ENCODE peak calls at places on chromosomes 5 and 9, in ten cellular contexts. One of them, this sample, is unnamed.

GRCh38 chr5:92605591-92605990 is 975.4 kb downstream of the NR2F1-AS1 start:
- DNase-seq in Peyer's patch: no peak
- DNase-seq in H9: no peak
- DNase-seq in breast epithelium: no peak
- DNase-seq in CD4-positive, alpha-beta T cell: no peak
- DNase-seq in fibroblast of lung: no peak
- DNase-seq in nephron progenitor cell: no peak
- DNase-seq in choroid plexus epithelial cell: no peak
- DNase-seq in GM12865: no peak
- DNase-seq in A673: peak
- DNase-seq in this sample: no peak

GRCh38 chr9:33436445-33436844 is 10.9 kb downstream of the AQP3 start:
- DNase-seq in H9: no peak
- DNase-seq in A673: no peak
- DNase-seq in GM12865: no peak
- DNase-seq in CD4-positive, alpha-beta T cell: no peak
- DNase-seq in breast epithelium: no peak
- DNase-seq in Peyer's patch: no peak
- DNase-seq in fibroblast of lung: no peak
- DNase-seq in choroid plexus epithelial cell: no peak
- DNase-seq in nephron progenitor cell: no peak
- DNase-seq in this sample: no peak

GRCh38 chr9:86648156-86648827 is 294.1 kb upstream of the TUT7 start:
- DNase-seq in nephron progenitor cell: no peak
- DNase-seq in choroid plexus epithelial cell: no peak
- DNase-seq in fibroblast of lung: no peak
- DNase-seq in CD4-positive, alpha-beta T cell: no peak
- DNase-seq in GM12865: no peak
- DNase-seq in H9: no peak
- DNase-seq in A673: peak
- DNase-seq in breast epithelium: no peak
- DNase-seq in Peyer's patch: no peak
- DNase-seq in this sample: no peak

GRCh38 chr5:134003957-134004625 is 684 bp downstream of the VDAC1 start:
- DNase-seq in GM12865: peak
- DNase-seq in nephron progenitor cell: peak
- DNase-seq in A673: peak
- DNase-seq in CD4-positive, alpha-beta T cell: no peak
- DNase-seq in breast epithelium: peak
- DNase-seq in H9: no peak
- DNase-seq in fibroblast of lung: peak
- DNase-seq in Peyer's patch: peak
- DNase-seq in choroid plexus epithelial cell: peak
- DNase-seq in this sample: no peak

GRCh38 chr9:121889990-121890563 is 203.0 kb downstream of the TTLL11 start:
- DNase-seq in H9: no peak
- DNase-seq in nephron progenitor cell: no peak
- DNase-seq in choroid plexus epithelial cell: peak
- DNase-seq in GM12865: no peak
- DNase-seq in Peyer's patch: no peak
- DNase-seq in breast epithelium: no peak
- DNase-seq in A673: no peak
- DNase-seq in fibroblast of lung: peak
- DNase-seq in CD4-positive, alpha-beta T cell: no peak
- DNase-seq in this sample: no peak

GRCh38 chr9:120210301-120210700 is 369.7 kb downstream of the CDK5RAP2 start:
- DNase-seq in choroid plexus epithelial cell: no peak
- DNase-seq in fibroblast of lung: no peak
- DNase-seq in CD4-positive, alpha-beta T cell: no peak
- DNase-seq in nephron progenitor cell: no peak
- DNase-seq in Peyer's patch: no peak
- DNase-seq in A673: no peak
- DNase-seq in H9: no peak
- DNase-seq in breast epithelium: no peak
- DNase-seq in GM12865: no peak
- DNase-seq in this sample: no peak

GRCh38 chr5:78597858-78598415 is 50.6 kb downstream of the LHFPL2 start:
- DNase-seq in Peyer's patch: no peak
- DNase-seq in breast epithelium: no peak
- DNase-seq in choroid plexus epithelial cell: peak
- DNase-seq in H9: no peak
- DNase-seq in nephron progenitor cell: no peak
- DNase-seq in fibroblast of lung: peak
- DNase-seq in A673: peak
- DNase-seq in GM12865: no peak
- DNase-seq in CD4-positive, alpha-beta T cell: no peak
- DNase-seq in this sample: no peak

GRCh38 chr5:36657563-36657995 is 51.2 kb downstream of the SLC1A3 start:
- DNase-seq in A673: peak
- DNase-seq in Peyer's patch: no peak
- DNase-seq in GM12865: no peak
- DNase-seq in nephron progenitor cell: no peak
- DNase-seq in fibroblast of lung: peak
- DNase-seq in H9: no peak
- DNase-seq in CD4-positive, alpha-beta T cell: no peak
- DNase-seq in choroid plexus epithelial cell: peak
- DNase-seq in breast epithelium: peak
- DNase-seq in this sample: no peak

GRCh38 chr5:90055831-90056328 is 353.7 kb downstream of the CETN3 start:
- DNase-seq in nephron progenitor cell: no peak
- DNase-seq in Peyer's patch: no peak
- DNase-seq in H9: no peak
- DNase-seq in GM12865: no peak
- DNase-seq in fibroblast of lung: peak
- DNase-seq in CD4-positive, alpha-beta T cell: no peak
- DNase-seq in A673: no peak
- DNase-seq in choroid plexus epithelial cell: peak
- DNase-seq in breast epithelium: no peak
- DNase-seq in this sample: no peak

GRCh38 chr5:142699105-142699720 is 13.3 kb upstream of the FGF1 start:
- DNase-seq in H9: peak
- DNase-seq in GM12865: peak
- DNase-seq in Peyer's patch: peak
- DNase-seq in choroid plexus epithelial cell: peak
- DNase-seq in CD4-positive, alpha-beta T cell: peak
- DNase-seq in breast epithelium: peak
- DNase-seq in A673: peak
- DNase-seq in nephron progenitor cell: peak
- DNase-seq in fibroblast of lung: peak
- DNase-seq in this sample: peak

GRCh38 chr5:55437452-55437851 is 97.3 kb downstream of the PLPP1 start:
- DNase-seq in Peyer's patch: no peak
- DNase-seq in breast epithelium: no peak
- DNase-seq in CD4-positive, alpha-beta T cell: no peak
- DNase-seq in nephron progenitor cell: no peak
- DNase-seq in H9: no peak
- DNase-seq in GM12865: no peak
- DNase-seq in A673: no peak
- DNase-seq in choroid plexus epithelial cell: no peak
- DNase-seq in fibroblast of lung: no peak
- DNase-seq in this sample: no peak

GRCh38 chr5:102583663-102584062 is 84.9 kb upstream of the SLCO6A1 start:
- DNase-seq in A673: peak
- DNase-seq in Peyer's patch: no peak
- DNase-seq in nephron progenitor cell: no peak
- DNase-seq in choroid plexus epithelial cell: peak
- DNase-seq in CD4-positive, alpha-beta T cell: no peak
- DNase-seq in breast epithelium: no peak
- DNase-seq in GM12865: peak
- DNase-seq in fibroblast of lung: no peak
- DNase-seq in H9: no peak
- DNase-seq in this sample: no peak

GRCh38 chr9:79573697-79573976 is 1.9 kb downstream of the TLE4 start:
- DNase-seq in H9: no peak
- DNase-seq in breast epithelium: no peak
- DNase-seq in nephron progenitor cell: no peak
- DNase-seq in Peyer's patch: no peak
- DNase-seq in GM12865: no peak
- DNase-seq in CD4-positive, alpha-beta T cell: no peak
- DNase-seq in choroid plexus epithelial cell: no peak
- DNase-seq in fibroblast of lung: no peak
- DNase-seq in A673: no peak
- DNase-seq in this sample: no peak

GRCh38 chr5:153496835-153497234 is 6.4 kb downstream of the GRIA1 start:
- DNase-seq in choroid plexus epithelial cell: peak
- DNase-seq in Peyer's patch: no peak
- DNase-seq in breast epithelium: no peak
- DNase-seq in CD4-positive, alpha-beta T cell: no peak
- DNase-seq in A673: peak
- DNase-seq in fibroblast of lung: peak
- DNase-seq in GM12865: peak
- DNase-seq in nephron progenitor cell: no peak
- DNase-seq in H9: no peak
- DNase-seq in this sample: no peak

GRCh38 chr5:179679014-179679674 is 1.7 kb downstream of the CBY3 start:
- DNase-seq in fibroblast of lung: peak
- DNase-seq in GM12865: peak
- DNase-seq in nephron progenitor cell: peak
- DNase-seq in choroid plexus epithelial cell: peak
- DNase-seq in breast epithelium: peak
- DNase-seq in Peyer's patch: peak
- DNase-seq in CD4-positive, alpha-beta T cell: peak
- DNase-seq in A673: peak
- DNase-seq in H9: peak
- DNase-seq in this sample: peak

GRCh38 chr9:14111670-14112069 is 202.3 kb downstream of the NFIB start:
- DNase-seq in A673: no peak
- DNase-seq in choroid plexus epithelial cell: peak
- DNase-seq in Peyer's patch: no peak
- DNase-seq in nephron progenitor cell: no peak
- DNase-seq in fibroblast of lung: no peak
- DNase-seq in breast epithelium: no peak
- DNase-seq in GM12865: no peak
- DNase-seq in CD4-positive, alpha-beta T cell: no peak
- DNase-seq in H9: no peak
- DNase-seq in this sample: no peak
- TF ChIP-seq CTCF in A673: no peak
- TF ChIP-seq CTCF in choroid plexus epithelial cell: peak
- TF ChIP-seq CTCF in Peyer's patch: no peak
- TF ChIP-seq CTCF in nephron progenitor cell: no peak
- TF ChIP-seq CTCF in fibroblast of lung: no peak
- TF ChIP-seq CTCF in breast epithelium: no peak
- TF ChIP-seq CTCF in GM12865: no peak
- TF ChIP-seq CTCF in CD4-positive, alpha-beta T cell: no peak
- TF ChIP-seq CTCF in H9: no peak
- TF ChIP-seq CTCF in this sample: no peak

DNA sequence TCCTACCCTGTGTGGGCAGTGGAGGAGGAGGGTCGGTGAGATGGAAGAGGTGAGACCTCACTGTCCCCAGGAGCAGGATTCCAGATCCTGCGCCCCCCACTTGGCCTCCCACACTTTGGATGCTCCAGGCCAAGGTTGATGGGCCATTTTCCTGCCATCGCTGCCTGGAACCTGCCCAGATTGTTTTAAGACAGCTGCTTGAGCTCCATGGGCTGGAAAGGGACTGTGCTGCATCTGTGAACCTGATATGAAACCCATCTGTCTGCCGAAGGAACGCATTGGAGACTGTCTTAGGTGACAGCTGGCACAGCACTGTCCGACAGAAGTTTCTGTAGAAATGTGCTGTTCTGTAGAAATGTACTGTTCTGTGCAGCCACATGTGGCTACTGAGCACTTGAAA is 72.7 kb upstream of the SLC25A48 start:
- DNase-seq in breast epithelium: no peak
- DNase-seq in fibroblast of lung: no peak
- DNase-seq in CD4-positive, alpha-beta T cell: no peak
- DNase-seq in GM12865: no peak
- DNase-seq in H9: no peak
- DNase-seq in choroid plexus epithelial cell: no peak
- DNase-seq in A673: no peak
- DNase-seq in Peyer's patch: no peak
- DNase-seq in nephron progenitor cell: no peak
- DNase-seq in this sample: no peak
- TF ChIP-seq CTCF in breast epithelium: no peak
- TF ChIP-seq CTCF in fibroblast of lung: no peak
- TF ChIP-seq CTCF in CD4-positive, alpha-beta T cell: no peak
- TF ChIP-seq CTCF in GM12865: no peak
- TF ChIP-seq CTCF in H9: no peak
- TF ChIP-seq CTCF in choroid plexus epithelial cell: no peak
- TF ChIP-seq CTCF in A673: no peak
- TF ChIP-seq CTCF in Peyer's patch: no peak
- TF ChIP-seq CTCF in nephron progenitor cell: no peak
- TF ChIP-seq CTCF in this sample: no peak

GRCh38 chr9:136300866-136301265 is 3.0 kb downstream of the CCDC187 start:
- DNase-seq in breast epithelium: no peak
- DNase-seq in CD4-positive, alpha-beta T cell: no peak
- DNase-seq in GM12865: no peak
- DNase-seq in H9: no peak
- DNase-seq in fibroblast of lung: no peak
- DNase-seq in nephron progenitor cell: no peak
- DNase-seq in Peyer's patch: no peak
- DNase-seq in A673: no peak
- DNase-seq in choroid plexus epithelial cell: no peak
- DNase-seq in this sample: no peak
- TF ChIP-seq CTCF in breast epithelium: no peak
- TF ChIP-seq CTCF in CD4-positive, alpha-beta T cell: no peak
- TF ChIP-seq CTCF in GM12865: no peak
- TF ChIP-seq CTCF in H9: no peak
- TF ChIP-seq CTCF in fibroblast of lung: no peak
- TF ChIP-seq CTCF in nephron progenitor cell: no peak
- TF ChIP-seq CTCF in Peyer's patch: no peak
- TF ChIP-seq CTCF in A673: no peak
- TF ChIP-seq CTCF in choroid plexus epithelial cell: no peak
- TF ChIP-seq CTCF in this sample: no peak

GRCh38 chr9:103928452-103928851 is 165.7 kb upstream of the SMC2 start:
- DNase-seq in A673: no peak
- DNase-seq in H9: no peak
- DNase-seq in choroid plexus epithelial cell: peak
- DNase-seq in breast epithelium: no peak
- DNase-seq in GM12865: no peak
- DNase-seq in Peyer's patch: no peak
- DNase-seq in CD4-positive, alpha-beta T cell: no peak
- DNase-seq in nephron progenitor cell: no peak
- DNase-seq in fibroblast of lung: no peak
- DNase-seq in this sample: no peak
- TF ChIP-seq CTCF in A673: no peak
- TF ChIP-seq CTCF in H9: peak
- TF ChIP-seq CTCF in choroid plexus epithelial cell: peak
- TF ChIP-seq CTCF in breast epithelium: no peak
- TF ChIP-seq CTCF in GM12865: no peak
- TF ChIP-seq CTCF in Peyer's patch: no peak
- TF ChIP-seq CTCF in CD4-positive, alpha-beta T cell: no peak
- TF ChIP-seq CTCF in nephron progenitor cell: no peak
- TF ChIP-seq CTCF in fibroblast of lung: no peak
- TF ChIP-seq CTCF in this sample: no peak

DNA sequence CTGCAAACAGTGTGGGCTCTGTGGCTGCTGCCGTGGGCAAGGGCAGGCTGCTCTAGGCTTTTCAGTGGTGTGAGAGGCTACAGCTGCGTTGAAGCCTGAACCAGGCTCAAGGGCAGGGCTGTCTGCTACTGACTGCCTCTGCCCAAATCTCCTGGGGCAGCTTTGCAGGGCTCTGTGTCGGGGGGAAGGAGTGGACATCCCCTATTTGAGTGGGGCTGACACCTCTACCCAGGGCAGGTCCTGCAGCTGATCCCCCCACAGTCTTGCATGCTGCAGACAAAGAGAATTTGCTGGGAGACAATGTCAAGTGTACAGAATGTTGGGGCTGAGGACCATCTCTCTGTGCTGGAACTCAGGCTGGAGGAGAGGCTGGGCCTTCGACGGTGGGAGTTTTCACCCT is 240.2 kb downstream of the PBX3 start:
- DNase-seq in breast epithelium: no peak
- DNase-seq in GM12865: no peak
- DNase-seq in nephron progenitor cell: no peak
- DNase-seq in H9: no peak
- DNase-seq in choroid plexus epithelial cell: no peak
- DNase-seq in A673: no peak
- DNase-seq in CD4-positive, alpha-beta T cell: no peak
- DNase-seq in Peyer's patch: no peak
- DNase-seq in fibroblast of lung: no peak
- DNase-seq in this sample: no peak
- TF ChIP-seq CTCF in breast epithelium: no peak
- TF ChIP-seq CTCF in GM12865: no peak
- TF ChIP-seq CTCF in nephron progenitor cell: no peak
- TF ChIP-seq CTCF in H9: no peak
- TF ChIP-seq CTCF in choroid plexus epithelial cell: no peak
- TF ChIP-seq CTCF in A673: no peak
- TF ChIP-seq CTCF in CD4-positive, alpha-beta T cell: no peak
- TF ChIP-seq CTCF in Peyer's patch: no peak
- TF ChIP-seq CTCF in fibroblast of lung: no peak
- TF ChIP-seq CTCF in this sample: no peak